ENCODE peak calls at places on chromosomes 1 and 21, in six cellular contexts. One of them, this sample, is unnamed.

GRCh38 chr1:189859385-189859977 is 618.2 kb downstream of the BRINP3 start:
- DNase-seq in tibial nerve: no peak
- DNase-seq in NCI-H226: no peak
- DNase-seq in activated gamma-delta T cell: no peak
- DNase-seq in lower leg skin: no peak
- DNase-seq in ovary: no peak
- DNase-seq in this sample: no peak

GRCh38 chr1:117318011-117318410 is 49.2 kb upstream of the MAN1A2 start:
- DNase-seq in ovary: no peak
- DNase-seq in NCI-H226: no peak
- DNase-seq in activated gamma-delta T cell: no peak
- DNase-seq in tibial nerve: no peak
- DNase-seq in lower leg skin: no peak
- DNase-seq in this sample: no peak

GRCh38 chr1:55209247-55209646 is 5.9 kb downstream of the USP24 start:
- DNase-seq in ovary: no peak
- DNase-seq in tibial nerve: no peak
- DNase-seq in activated gamma-delta T cell: no peak
- DNase-seq in lower leg skin: no peak
- DNase-seq in NCI-H226: no peak
- DNase-seq in this sample: no peak

GRCh38 chr1:183769956-183770815 is 34.7 kb upstream of the RGL1 start:
- DNase-seq in NCI-H226: no peak
- DNase-seq in tibial nerve: no peak
- DNase-seq in activated gamma-delta T cell: no peak
- DNase-seq in ovary: no peak
- DNase-seq in lower leg skin: no peak
- DNase-seq in this sample: no peak

GRCh38 chr1:32716312-32717126 is 13.9 kb upstream of the SYNC start:
- DNase-seq in tibial nerve: no peak
- DNase-seq in NCI-H226: peak
- DNase-seq in lower leg skin: peak
- DNase-seq in activated gamma-delta T cell: no peak
- DNase-seq in ovary: peak
- DNase-seq in this sample: no peak

GRCh38 chr1:229434641-229435051 is 752 bp upstream of the ACTA1 start:
- DNase-seq in activated gamma-delta T cell: no peak
- DNase-seq in ovary: no peak
- DNase-seq in lower leg skin: no peak
- DNase-seq in NCI-H226: no peak
- DNase-seq in tibial nerve: no peak
- DNase-seq in this sample: no peak

GRCh38 chr1:36924282-36924791 is 110.0 kb downstream of the GRIK3 start:
- DNase-seq in activated gamma-delta T cell: no peak
- DNase-seq in tibial nerve: peak
- DNase-seq in lower leg skin: peak
- DNase-seq in ovary: no peak
- DNase-seq in NCI-H226: peak
- DNase-seq in this sample: no peak

GRCh38 chr1:107748529-107748928 is 216.5 kb downstream of the VAV3 start:
- DNase-seq in activated gamma-delta T cell: no peak
- DNase-seq in lower leg skin: no peak
- DNase-seq in tibial nerve: no peak
- DNase-seq in NCI-H226: no peak
- DNase-seq in ovary: no peak
- DNase-seq in this sample: no peak

GRCh38 chr1:204343247-204343646 is 16.5 kb downstream of the PLEKHA6 start:
- DNase-seq in activated gamma-delta T cell: no peak
- DNase-seq in ovary: no peak
- DNase-seq in tibial nerve: no peak
- DNase-seq in lower leg skin: no peak
- DNase-seq in NCI-H226: no peak
- DNase-seq in this sample: no peak

GRCh38 chr21:27532081-27532480 is 565.2 kb upstream of the ADAMTS5 start:
- DNase-seq in activated gamma-delta T cell: no peak
- DNase-seq in ovary: no peak
- DNase-seq in NCI-H226: peak
- DNase-seq in lower leg skin: no peak
- DNase-seq in tibial nerve: no peak
- DNase-seq in this sample: no peak

GRCh38 chr1:209797978-209798639 is 7.8 kb downstream of the IRF6 start:
- DNase-seq in ovary: no peak
- DNase-seq in lower leg skin: no peak
- DNase-seq in tibial nerve: no peak
- DNase-seq in NCI-H226: no peak
- DNase-seq in activated gamma-delta T cell: no peak
- DNase-seq in this sample: no peak

GRCh38 chr1:174999926-175000696 is at the start of gene CACYBP:
- DNase-seq in activated gamma-delta T cell: peak
- DNase-seq in ovary: no peak
- DNase-seq in tibial nerve: peak
- DNase-seq in NCI-H226: no peak
- DNase-seq in lower leg skin: no peak
- DNase-seq in this sample: no peak

GRCh38 chr1:105004515-105004914 is 1254.8 kb downstream of the AMY1C start:
- DNase-seq in NCI-H226: no peak
- DNase-seq in tibial nerve: no peak
- DNase-seq in lower leg skin: no peak
- DNase-seq in activated gamma-delta T cell: no peak
- DNase-seq in ovary: no peak
- DNase-seq in this sample: no peak

This sample was measured in T-helper 22 cell.